ENCODE peak calls at places on chromosomes 12 and 14, in ten cellular contexts. One of them, this sample, is unnamed.
A peak's percentile ranks its signal among the peaks of the same experiment; 100 is the strongest.

GRCh38 chr12:65728348-65728912 is 95.9 kb upstream of the HMGA2 start:
- DNase-seq in body of pancreas: no peak
- DNase-seq in testis: no peak
- DNase-seq in aorta: no peak
- DNase-seq in kidney: no peak
- DNase-seq in fibroblast of lung: no peak
- DNase-seq in CD4-positive, CD25-positive, alpha-beta regulatory T cell: no peak
- DNase-seq in PC-9: no peak
- DNase-seq in upper lobe of left lung: no peak
- DNase-seq in left ventricle myocardium inferior: no peak
- DNase-seq in this sample: no peak

GRCh38 chr14:75985618-75986438 is at the start of gene IFT43:
- DNase-seq in body of pancreas: peak; percentile 88
- DNase-seq in testis: peak; percentile 99
- DNase-seq in aorta: peak; percentile 96
- DNase-seq in kidney: peak; percentile 97
- DNase-seq in fibroblast of lung: peak; percentile 78
- DNase-seq in CD4-positive, CD25-positive, alpha-beta regulatory T cell: peak; percentile 92
- DNase-seq in PC-9: peak; percentile 93
- DNase-seq in upper lobe of left lung: peak; percentile 92
- DNase-seq in left ventricle myocardium inferior: peak; percentile 94
- DNase-seq in this sample: peak; percentile 97

GRCh38 chr12:100356646-100357223 is at the start of gene SLC17A8:
- DNase-seq in body of pancreas: no peak
- DNase-seq in testis: no peak
- DNase-seq in aorta: no peak
- DNase-seq in kidney: no peak
- DNase-seq in fibroblast of lung: no peak
- DNase-seq in CD4-positive, CD25-positive, alpha-beta regulatory T cell: no peak
- DNase-seq in PC-9: no peak
- DNase-seq in upper lobe of left lung: peak; percentile 50
- DNase-seq in left ventricle myocardium inferior: no peak
- DNase-seq in this sample: no peak

GRCh38 chr12:51196547-51196946 is 21.3 kb downstream of the POU6F1 start:
- DNase-seq in body of pancreas: no peak
- DNase-seq in testis: no peak
- DNase-seq in aorta: no peak
- DNase-seq in kidney: no peak
- DNase-seq in fibroblast of lung: no peak
- DNase-seq in CD4-positive, CD25-positive, alpha-beta regulatory T cell: no peak
- DNase-seq in PC-9: no peak
- DNase-seq in upper lobe of left lung: no peak
- DNase-seq in left ventricle myocardium inferior: no peak
- DNase-seq in this sample: no peak

GRCh38 chr14:22598099-22598895 is at the start of gene ABHD4:
- DNase-seq in body of pancreas: peak; percentile 87
- DNase-seq in testis: peak; percentile 89
- DNase-seq in aorta: peak; percentile 93
- DNase-seq in kidney: peak; percentile 93
- DNase-seq in fibroblast of lung: peak; percentile 68
- DNase-seq in CD4-positive, CD25-positive, alpha-beta regulatory T cell: peak; percentile 54
- DNase-seq in PC-9: peak; percentile 67
- DNase-seq in upper lobe of left lung: peak; percentile 97
- DNase-seq in left ventricle myocardium inferior: peak; percentile 87
- DNase-seq in this sample: peak; percentile 90

GRCh38 chr12:54980341-54980740 is 4.2 kb downstream of the TESPA1 start:
- DNase-seq in body of pancreas: no peak
- DNase-seq in testis: no peak
- DNase-seq in aorta: no peak
- DNase-seq in kidney: no peak
- DNase-seq in fibroblast of lung: no peak
- DNase-seq in CD4-positive, CD25-positive, alpha-beta regulatory T cell: peak; percentile 17
- DNase-seq in PC-9: no peak
- DNase-seq in upper lobe of left lung: peak; percentile 23
- DNase-seq in left ventricle myocardium inferior: no peak
- DNase-seq in this sample: no peak

GRCh38 chr14:33175951-33176350 is 237.3 kb downstream of the NPAS3 start:
- DNase-seq in body of pancreas: no peak
- DNase-seq in testis: no peak
- DNase-seq in aorta: no peak
- DNase-seq in kidney: no peak
- DNase-seq in fibroblast of lung: no peak
- DNase-seq in CD4-positive, CD25-positive, alpha-beta regulatory T cell: no peak
- DNase-seq in PC-9: no peak
- DNase-seq in upper lobe of left lung: no peak
- DNase-seq in left ventricle myocardium inferior: no peak
- DNase-seq in this sample: no peak

GRCh38 chr12:4421590-4422031 is 24.0 kb downstream of the FGF6 start:
- DNase-seq in body of pancreas: no peak
- DNase-seq in testis: no peak
- DNase-seq in aorta: no peak
- DNase-seq in kidney: no peak
- DNase-seq in fibroblast of lung: peak; percentile 39
- DNase-seq in CD4-positive, CD25-positive, alpha-beta regulatory T cell: peak; percentile 6
- DNase-seq in PC-9: peak; percentile 6
- DNase-seq in upper lobe of left lung: no peak
- DNase-seq in left ventricle myocardium inferior: no peak
- DNase-seq in this sample: no peak

GRCh38 chr14:75911883-75912282 is 69.9 kb downstream of the TGFB3 start:
- DNase-seq in body of pancreas: no peak
- DNase-seq in testis: no peak
- DNase-seq in aorta: no peak
- DNase-seq in kidney: no peak
- DNase-seq in fibroblast of lung: no peak
- DNase-seq in CD4-positive, CD25-positive, alpha-beta regulatory T cell: no peak
- DNase-seq in PC-9: peak; percentile 28
- DNase-seq in upper lobe of left lung: no peak
- DNase-seq in left ventricle myocardium inferior: no peak
- DNase-seq in this sample: no peak

GRCh38 chr12:128626808-128627320 is 196.9 kb downstream of the SLC15A4 start:
- DNase-seq in body of pancreas: no peak
- DNase-seq in testis: no peak
- DNase-seq in aorta: no peak
- DNase-seq in kidney: no peak
- DNase-seq in fibroblast of lung: no peak
- DNase-seq in CD4-positive, CD25-positive, alpha-beta regulatory T cell: no peak
- DNase-seq in PC-9: no peak
- DNase-seq in upper lobe of left lung: no peak
- DNase-seq in left ventricle myocardium inferior: no peak
- DNase-seq in this sample: no peak

GRCh38 chr12:47088021-47088944 is 8.5 kb upstream of the AMIGO2 start:
- DNase-seq in body of pancreas: no peak
- DNase-seq in testis: no peak
- DNase-seq in aorta: no peak
- DNase-seq in kidney: no peak
- DNase-seq in fibroblast of lung: no peak
- DNase-seq in CD4-positive, CD25-positive, alpha-beta regulatory T cell: no peak
- DNase-seq in PC-9: no peak
- DNase-seq in upper lobe of left lung: no peak
- DNase-seq in left ventricle myocardium inferior: no peak
- DNase-seq in this sample: no peak

DNA sequence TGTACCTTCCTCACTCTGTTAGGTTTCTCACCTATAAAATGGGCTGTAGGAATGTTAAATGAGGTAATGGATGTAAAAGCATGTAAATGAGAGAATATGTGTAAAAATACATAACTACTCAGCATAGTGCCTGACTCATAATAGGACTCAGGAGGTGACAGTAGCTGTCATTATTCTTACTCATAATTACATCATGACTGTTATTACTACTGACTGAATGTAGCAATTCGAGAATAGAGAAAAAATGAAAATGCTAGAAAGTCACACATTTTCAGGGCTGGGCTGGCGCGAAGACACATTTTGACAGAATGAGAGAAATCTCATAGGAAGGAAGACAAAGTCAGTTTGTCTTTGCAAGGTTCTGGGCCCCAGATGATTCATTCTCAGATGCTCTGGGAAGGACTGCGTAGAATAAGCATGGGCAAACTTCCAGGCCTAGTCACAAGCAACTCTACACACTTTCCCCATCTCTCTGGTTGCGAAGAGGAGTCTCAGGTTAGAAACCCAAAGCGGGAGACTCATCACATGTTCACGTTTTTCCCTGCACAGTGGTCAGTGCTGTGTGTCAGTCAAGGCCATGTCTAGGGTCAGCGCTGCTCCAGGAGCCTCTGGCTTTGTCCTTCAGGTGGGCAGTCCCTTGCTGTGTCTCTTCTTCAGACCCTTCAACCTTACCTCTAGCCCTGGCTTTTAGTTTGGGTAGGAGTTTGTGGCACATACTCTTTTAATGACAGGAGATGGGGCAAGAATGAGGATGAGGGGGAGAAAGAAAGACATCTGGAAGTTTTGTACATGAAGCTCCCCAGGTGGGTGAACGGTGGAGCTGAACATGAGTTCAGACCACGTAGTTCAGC is 8.4 kb downstream of the GPRC5A start:
- DNase-seq in body of pancreas: no peak
- DNase-seq in testis: no peak
- DNase-seq in aorta: no peak
- DNase-seq in kidney: no peak
- DNase-seq in fibroblast of lung: peak; percentile 97
- DNase-seq in CD4-positive, CD25-positive, alpha-beta regulatory T cell: no peak
- DNase-seq in PC-9: no peak
- DNase-seq in upper lobe of left lung: no peak
- DNase-seq in left ventricle myocardium inferior: no peak
- DNase-seq in this sample: no peak
- H3K4me1 ChIP-seq in body of pancreas: no peaks in the 10 kb centered on the region
- H3K4me1 ChIP-seq in testis: peaks cover 14% of the 10 kb centered on the region
- H3K4me1 ChIP-seq in aorta: peaks cover 7% of the 10 kb centered on the region
- H3K4me1 ChIP-seq in kidney: no peaks in the 10 kb centered on the region
- H3K4me1 ChIP-seq in fibroblast of lung: peaks cover 30% of the 10 kb centered on the region
- H3K4me1 ChIP-seq in CD4-positive, CD25-positive, alpha-beta regulatory T cell: no peaks in the 10 kb centered on the region
- H3K4me1 ChIP-seq in PC-9: peaks cover 89% of the 10 kb centered on the region
- H3K4me1 ChIP-seq in upper lobe of left lung: peaks cover 32% of the 10 kb centered on the region
- H3K4me1 ChIP-seq in left ventricle myocardium inferior: no peaks in the 10 kb centered on the region
- H3K4me1 ChIP-seq in this sample: peaks cover 44% of the 10 kb centered on the region

DNA sequence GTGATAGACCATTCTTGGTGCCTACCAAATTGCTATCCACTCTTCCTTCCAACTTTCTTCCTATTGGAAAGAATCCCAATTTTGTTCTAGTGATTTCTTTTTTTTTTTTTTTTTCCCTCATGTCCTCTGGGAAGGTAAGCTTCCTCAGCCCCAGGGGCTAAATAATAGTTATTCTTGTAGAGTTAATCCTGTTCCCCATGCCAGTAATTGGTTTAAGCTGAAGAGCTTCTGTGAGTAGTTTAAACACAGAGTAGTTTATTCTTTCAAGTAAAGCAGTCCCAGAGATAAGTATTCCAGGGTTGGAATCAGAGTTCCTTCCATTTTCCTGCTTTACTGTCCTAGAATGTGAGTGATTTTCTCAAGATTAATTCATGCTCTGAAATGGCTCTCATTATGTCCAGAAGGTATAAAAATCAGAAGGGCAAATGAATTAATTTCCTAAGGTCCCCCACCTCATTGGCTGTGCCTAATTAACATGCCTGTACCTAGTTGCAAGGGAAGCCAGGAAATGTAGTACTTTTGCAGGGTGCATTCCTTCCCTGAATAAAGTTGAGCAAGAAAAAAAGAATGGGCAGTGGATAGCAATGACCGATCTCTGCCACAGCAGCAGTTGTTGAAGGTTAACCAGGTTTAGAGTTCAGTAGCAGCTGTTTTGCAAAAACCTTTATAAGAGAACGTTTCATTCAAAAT is 97.8 kb downstream of the PLEKHA5 start:
- DNase-seq in body of pancreas: no peak
- DNase-seq in testis: no peak
- DNase-seq in aorta: no peak
- DNase-seq in kidney: no peak
- DNase-seq in fibroblast of lung: no peak
- DNase-seq in CD4-positive, CD25-positive, alpha-beta regulatory T cell: no peak
- DNase-seq in PC-9: no peak
- DNase-seq in upper lobe of left lung: no peak
- DNase-seq in left ventricle myocardium inferior: no peak
- DNase-seq in this sample: no peak
- H3K36me3 ChIP-seq in body of pancreas: no peaks in the 10 kb centered on the region
- H3K36me3 ChIP-seq in testis: no peaks in the 10 kb centered on the region
- H3K36me3 ChIP-seq in aorta: no peaks in the 10 kb centered on the region
- H3K36me3 ChIP-seq in kidney: no peaks in the 10 kb centered on the region
- H3K36me3 ChIP-seq in fibroblast of lung: no peaks in the 10 kb centered on the region
- H3K36me3 ChIP-seq in CD4-positive, CD25-positive, alpha-beta regulatory T cell: no peaks in the 10 kb centered on the region
- H3K36me3 ChIP-seq in PC-9: no peaks in the 10 kb centered on the region
- H3K36me3 ChIP-seq in upper lobe of left lung: no peaks in the 10 kb centered on the region
- H3K36me3 ChIP-seq in left ventricle myocardium inferior: peaks cover 12% of the 10 kb centered on the region
- H3K36me3 ChIP-seq in this sample: no peaks in the 10 kb centered on the region

DNA sequence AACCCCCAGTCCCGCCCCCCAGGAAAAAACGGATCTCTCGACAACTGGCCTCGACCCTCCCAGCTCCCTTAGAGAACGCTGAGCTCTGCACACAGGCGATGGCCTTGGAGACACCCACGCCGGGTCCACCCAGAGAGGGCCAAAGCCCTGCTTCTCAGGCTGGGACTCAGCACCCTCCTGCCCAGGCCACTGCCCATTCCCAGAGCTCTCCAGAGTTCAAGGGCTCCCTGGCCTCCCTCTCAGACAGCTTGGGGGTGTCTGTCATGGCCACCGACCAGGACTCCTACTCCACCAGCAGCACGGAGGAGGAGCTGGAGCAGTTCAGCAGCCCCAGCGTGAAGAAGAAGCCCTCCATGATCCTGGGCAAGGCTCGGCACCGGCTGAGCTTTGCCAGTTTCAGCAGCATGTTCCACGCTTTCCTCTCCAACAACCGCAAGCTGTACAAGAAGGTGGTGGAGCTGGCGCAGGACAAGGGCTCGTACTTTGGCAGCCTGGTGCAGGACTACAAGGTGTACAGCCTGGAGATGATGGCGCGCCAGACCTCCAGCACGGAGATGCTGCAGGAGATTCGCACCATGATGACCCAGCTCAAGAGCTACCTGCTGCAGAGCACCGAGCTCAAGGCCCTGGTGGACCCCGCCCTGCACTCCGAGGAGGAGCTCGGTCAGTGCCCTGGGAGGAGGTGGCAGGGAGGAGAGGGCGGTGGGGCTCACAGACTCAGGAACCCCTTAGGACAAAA is 95.8 kb downstream of the LGMN start:
- DNase-seq in body of pancreas: no peak
- DNase-seq in testis: no peak
- DNase-seq in aorta: no peak
- DNase-seq in kidney: peak; percentile 72
- DNase-seq in fibroblast of lung: no peak
- DNase-seq in CD4-positive, CD25-positive, alpha-beta regulatory T cell: no peak
- DNase-seq in PC-9: no peak
- DNase-seq in upper lobe of left lung: no peak
- DNase-seq in left ventricle myocardium inferior: peak; percentile 31
- DNase-seq in this sample: no peak
- H3K4me1 ChIP-seq in body of pancreas: no peaks in the 10 kb centered on the region
- H3K4me1 ChIP-seq in testis: peaks cover 46% of the 10 kb centered on the region
- H3K4me1 ChIP-seq in aorta: no peaks in the 10 kb centered on the region
- H3K4me1 ChIP-seq in kidney: no peaks in the 10 kb centered on the region
- H3K4me1 ChIP-seq in fibroblast of lung: peaks cover 23% of the 10 kb centered on the region
- H3K4me1 ChIP-seq in CD4-positive, CD25-positive, alpha-beta regulatory T cell: peaks cover 70% of the 10 kb centered on the region
- H3K4me1 ChIP-seq in PC-9: peaks cover 36% of the 10 kb centered on the region
- H3K4me1 ChIP-seq in upper lobe of left lung: peaks cover 70% of the 10 kb centered on the region
- H3K4me1 ChIP-seq in left ventricle myocardium inferior: peaks cover 17% of the 10 kb centered on the region
- H3K4me1 ChIP-seq in this sample: peaks cover 59% of the 10 kb centered on the region

DNA sequence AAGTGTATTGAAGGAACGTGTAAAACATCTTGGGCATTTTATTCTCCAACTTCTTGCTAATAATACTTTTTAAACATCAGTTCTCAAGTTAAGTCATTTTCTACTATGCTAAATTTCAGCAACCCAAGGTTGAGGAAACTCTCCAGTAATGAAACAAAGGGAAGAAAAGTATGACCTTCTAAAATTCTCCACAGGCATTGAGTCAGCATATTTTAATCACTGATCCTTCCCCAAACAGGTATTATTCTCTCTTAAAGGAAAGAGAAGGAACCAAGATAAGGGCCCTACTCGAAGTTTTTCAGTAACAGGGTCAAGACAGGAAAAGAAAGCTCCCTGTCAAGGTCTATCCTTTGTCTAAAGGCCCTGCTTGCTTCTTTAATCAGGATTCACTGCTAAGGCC is 3.0 kb downstream of the KICS2 start:
- DNase-seq in body of pancreas: no peak
- DNase-seq in testis: no peak
- DNase-seq in aorta: no peak
- DNase-seq in kidney: no peak
- DNase-seq in fibroblast of lung: no peak
- DNase-seq in CD4-positive, CD25-positive, alpha-beta regulatory T cell: no peak
- DNase-seq in PC-9: no peak
- DNase-seq in upper lobe of left lung: no peak
- DNase-seq in left ventricle myocardium inferior: no peak
- DNase-seq in this sample: no peak
- H3K36me3 ChIP-seq in body of pancreas: no peaks in the 10 kb centered on the region
- H3K36me3 ChIP-seq in testis: no peaks in the 10 kb centered on the region
- H3K36me3 ChIP-seq in aorta: no peaks in the 10 kb centered on the region
- H3K36me3 ChIP-seq in kidney: peaks cover 6% of the 10 kb centered on the region
- H3K36me3 ChIP-seq in fibroblast of lung: no peaks in the 10 kb centered on the region
- H3K36me3 ChIP-seq in CD4-positive, CD25-positive, alpha-beta regulatory T cell: peaks cover 7% of the 10 kb centered on the region
- H3K36me3 ChIP-seq in PC-9: peaks cover 4% of the 10 kb centered on the region
- H3K36me3 ChIP-seq in upper lobe of left lung: no peaks in the 10 kb centered on the region
- H3K36me3 ChIP-seq in left ventricle myocardium inferior: peaks cover 13% of the 10 kb centered on the region
- H3K36me3 ChIP-seq in this sample: no peaks in the 10 kb centered on the region